ENCODE peak calls at places on chromosomes 6 and 20, in nine cellular contexts. One of them, this sample, is unnamed.
A peak's percentile ranks its signal among the peaks of the same experiment; 100 is the strongest.

GRCh38 chr6:3713266-3713665 is 38.2 kb downstream of the PXDC1 start:
- DNase-seq in K562: no peak
- DNase-seq in cardiac muscle cell: no peak
- DNase-seq in adrenal gland: no peak
- DNase-seq in IMR-90: no peak
- DNase-seq in tibial nerve: no peak
- DNase-seq in body of pancreas: no peak
- DNase-seq in fibroblast of lung: no peak
- DNase-seq in H9: no peak
- DNase-seq in this sample: no peak

GRCh38 chr20:5065489-5066383 is 54.0 kb downstream of the PCNA start:
- DNase-seq in K562: no peak
- DNase-seq in cardiac muscle cell: peak; percentile 90
- DNase-seq in adrenal gland: peak; percentile 94
- DNase-seq in IMR-90: peak; percentile 97
- DNase-seq in tibial nerve: no peak
- DNase-seq in body of pancreas: peak; percentile 74
- DNase-seq in fibroblast of lung: peak; percentile 96
- DNase-seq in H9: no peak
- DNase-seq in this sample: no peak

GRCh38 chr6:44064089-44064947 is 62.9 kb downstream of the MRPL14 start:
- DNase-seq in K562: peak; percentile 61
- DNase-seq in cardiac muscle cell: peak; percentile 97
- DNase-seq in adrenal gland: peak; percentile 79
- DNase-seq in IMR-90: peak; percentile 100
- DNase-seq in tibial nerve: no peak
- DNase-seq in body of pancreas: peak; percentile 33
- DNase-seq in fibroblast of lung: peak; percentile 91
- DNase-seq in H9: no peak
- DNase-seq in this sample: no peak

GRCh38 chr20:49505518-49505917 is 23.1 kb upstream of the KCNB1 start:
- DNase-seq in K562: no peak
- DNase-seq in cardiac muscle cell: peak; percentile 74
- DNase-seq in adrenal gland: peak; percentile 35
- DNase-seq in IMR-90: peak; percentile 50
- DNase-seq in tibial nerve: no peak
- DNase-seq in body of pancreas: peak; percentile 31
- DNase-seq in fibroblast of lung: peak; percentile 11
- DNase-seq in H9: peak; percentile 61
- DNase-seq in this sample: no peak

GRCh38 chr20:2330090-2330695 is 34.4 kb downstream of the TGM3 start:
- DNase-seq in K562: no peak
- DNase-seq in cardiac muscle cell: no peak
- DNase-seq in adrenal gland: no peak
- DNase-seq in IMR-90: no peak
- DNase-seq in tibial nerve: no peak
- DNase-seq in body of pancreas: no peak
- DNase-seq in fibroblast of lung: no peak
- DNase-seq in H9: no peak
- DNase-seq in this sample: no peak

GRCh38 chr6:124490123-124490522 is 472.1 kb upstream of the RNF217 start:
- DNase-seq in K562: no peak
- DNase-seq in cardiac muscle cell: no peak
- DNase-seq in adrenal gland: no peak
- DNase-seq in IMR-90: no peak
- DNase-seq in tibial nerve: no peak
- DNase-seq in body of pancreas: no peak
- DNase-seq in fibroblast of lung: no peak
- DNase-seq in H9: no peak
- DNase-seq in this sample: no peak

GRCh38 chr20:22546344-22546743 is 38.0 kb downstream of the FOXA2 start:
- DNase-seq in K562: no peak
- DNase-seq in cardiac muscle cell: no peak
- DNase-seq in adrenal gland: no peak
- DNase-seq in IMR-90: no peak
- DNase-seq in tibial nerve: no peak
- DNase-seq in body of pancreas: no peak
- DNase-seq in fibroblast of lung: no peak
- DNase-seq in H9: no peak
- DNase-seq in this sample: no peak

GRCh38 chr6:161417712-161418457 is 144.0 kb upstream of the AGPAT4 start:
- DNase-seq in K562: no peak
- DNase-seq in cardiac muscle cell: peak; percentile 97
- DNase-seq in adrenal gland: no peak
- DNase-seq in IMR-90: peak; percentile 85
- DNase-seq in tibial nerve: peak; percentile 16
- DNase-seq in body of pancreas: peak; percentile 88
- DNase-seq in fibroblast of lung: peak; percentile 86
- DNase-seq in H9: no peak
- DNase-seq in this sample: no peak

GRCh38 chr6:130625825-130626500 is 201.2 kb upstream of the SMLR1 start:
- DNase-seq in K562: no peak
- DNase-seq in cardiac muscle cell: peak; percentile 17
- DNase-seq in adrenal gland: no peak
- DNase-seq in IMR-90: peak; percentile 44
- DNase-seq in tibial nerve: no peak
- DNase-seq in body of pancreas: no peak
- DNase-seq in fibroblast of lung: peak; percentile 44
- DNase-seq in H9: no peak
- DNase-seq in this sample: no peak

GRCh38 chr6:114559419-114559818 is 216.6 kb upstream of the HS3ST5 start:
- DNase-seq in K562: no peak
- DNase-seq in cardiac muscle cell: no peak
- DNase-seq in adrenal gland: no peak
- DNase-seq in IMR-90: no peak
- DNase-seq in tibial nerve: no peak
- DNase-seq in body of pancreas: no peak
- DNase-seq in fibroblast of lung: no peak
- DNase-seq in H9: no peak
- DNase-seq in this sample: no peak

GRCh38 chr6:169997187-169997929 is 245.9 kb downstream of the ERMARD start:
- DNase-seq in K562: no peak
- DNase-seq in cardiac muscle cell: no peak
- DNase-seq in adrenal gland: peak; percentile 4
- DNase-seq in IMR-90: no peak
- DNase-seq in tibial nerve: no peak
- DNase-seq in body of pancreas: no peak
- DNase-seq in fibroblast of lung: no peak
- DNase-seq in H9: peak; percentile 10
- DNase-seq in this sample: no peak

GRCh38 chr6:20404641-20405032 is 3.0 kb downstream of the E2F3 start:
- DNase-seq in K562: peak; percentile 45
- DNase-seq in cardiac muscle cell: peak; percentile 77
- DNase-seq in adrenal gland: peak; percentile 31
- DNase-seq in IMR-90: peak; percentile 81
- DNase-seq in tibial nerve: no peak
- DNase-seq in body of pancreas: peak; percentile 49
- DNase-seq in fibroblast of lung: peak; percentile 74
- DNase-seq in H9: peak; percentile 63
- DNase-seq in this sample: peak; percentile 62

GRCh38 chr6:42970859-42971612 is 7.9 kb downstream of the PEX6 start:
- DNase-seq in K562: peak; percentile 81
- DNase-seq in cardiac muscle cell: no peak
- DNase-seq in adrenal gland: no peak
- DNase-seq in IMR-90: peak; percentile 34
- DNase-seq in tibial nerve: no peak
- DNase-seq in body of pancreas: no peak
- DNase-seq in fibroblast of lung: no peak
- DNase-seq in H9: no peak
- DNase-seq in this sample: no peak

GRCh38 chr6:139173172-139173571 is 38.3 kb downstream of the HECA start:
- DNase-seq in K562: no peak
- DNase-seq in cardiac muscle cell: no peak
- DNase-seq in adrenal gland: no peak
- DNase-seq in IMR-90: peak; percentile 5
- DNase-seq in tibial nerve: no peak
- DNase-seq in body of pancreas: no peak
- DNase-seq in fibroblast of lung: no peak
- DNase-seq in H9: no peak
- DNase-seq in this sample: no peak

GRCh38 chr6:112214749-112215269 is 39.6 kb downstream of the LAMA4 start:
- DNase-seq in K562: no peak
- DNase-seq in cardiac muscle cell: peak; percentile 51
- DNase-seq in adrenal gland: no peak
- DNase-seq in IMR-90: peak; percentile 3
- DNase-seq in tibial nerve: no peak
- DNase-seq in body of pancreas: no peak
- DNase-seq in fibroblast of lung: no peak
- DNase-seq in H9: no peak
- DNase-seq in this sample: no peak

GRCh38 chr6:26240157-26240980 is 124.6 kb upstream of the BTN3A2 start:
- DNase-seq in K562: no peak
- DNase-seq in cardiac muscle cell: peak; percentile 98
- DNase-seq in adrenal gland: peak; percentile 62
- DNase-seq in IMR-90: peak; percentile 93
- DNase-seq in tibial nerve: no peak
- DNase-seq in body of pancreas: no peak
- DNase-seq in fibroblast of lung: peak; percentile 98
- DNase-seq in H9: peak; percentile 63
- DNase-seq in this sample: peak; percentile 53

GRCh38 chr6:37489697-37490336 is 9.9 kb downstream of the CCDC167 start:
- DNase-seq in K562: peak; percentile 51
- DNase-seq in cardiac muscle cell: no peak
- DNase-seq in adrenal gland: no peak
- DNase-seq in IMR-90: no peak
- DNase-seq in tibial nerve: no peak
- DNase-seq in body of pancreas: peak; percentile 39
- DNase-seq in fibroblast of lung: peak; percentile 10
- DNase-seq in H9: peak; percentile 31
- DNase-seq in this sample: no peak

GRCh38 chr20:49484180-49485140 is 2.0 kb upstream of the KCNB1 start:
- DNase-seq in K562: peak; percentile 70
- DNase-seq in cardiac muscle cell: peak; percentile 86
- DNase-seq in adrenal gland: peak; percentile 73
- DNase-seq in IMR-90: peak; percentile 61
- DNase-seq in tibial nerve: peak; percentile 72
- DNase-seq in body of pancreas: peak; percentile 86
- DNase-seq in fibroblast of lung: peak; percentile 59
- DNase-seq in H9: peak; percentile 87
- DNase-seq in this sample: peak; percentile 33

GRCh38 chr6:12102350-12102749 is 90.2 kb downstream of the HIVEP1 start:
- DNase-seq in K562: no peak
- DNase-seq in cardiac muscle cell: no peak
- DNase-seq in adrenal gland: no peak
- DNase-seq in IMR-90: no peak
- DNase-seq in tibial nerve: no peak
- DNase-seq in body of pancreas: no peak
- DNase-seq in fibroblast of lung: no peak
- DNase-seq in H9: no peak
- DNase-seq in this sample: no peak

GRCh38 chr20:59094576-59094975 is 52.0 kb upstream of the PRELID3B start:
- DNase-seq in K562: no peak
- DNase-seq in cardiac muscle cell: no peak
- DNase-seq in adrenal gland: no peak
- DNase-seq in IMR-90: no peak
- DNase-seq in tibial nerve: no peak
- DNase-seq in body of pancreas: no peak
- DNase-seq in fibroblast of lung: no peak
- DNase-seq in H9: peak; percentile 63
- DNase-seq in this sample: no peak

DNA sequence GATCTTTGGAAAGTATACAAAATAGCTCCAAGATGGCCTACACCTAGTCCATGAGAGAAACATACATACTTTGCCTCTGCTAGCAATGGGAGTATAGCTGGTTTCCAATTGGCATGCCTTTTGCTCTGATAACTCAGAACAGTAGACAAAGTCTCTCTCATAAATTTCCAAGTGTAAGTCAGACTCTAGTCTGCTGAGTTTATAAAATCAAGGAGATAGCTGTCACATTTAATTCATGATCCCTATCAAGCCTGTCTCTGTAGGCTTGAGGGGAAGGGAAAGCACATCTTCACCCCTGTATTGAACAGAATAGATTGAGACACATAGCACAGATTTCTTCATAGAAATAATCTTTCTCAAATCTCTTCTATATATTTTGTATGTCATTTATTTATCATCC is 87.8 kb upstream of the HTR1B start:
- DNase-seq in K562: no peak
- DNase-seq in cardiac muscle cell: no peak
- DNase-seq in adrenal gland: no peak
- DNase-seq in IMR-90: no peak
- DNase-seq in tibial nerve: no peak
- DNase-seq in body of pancreas: no peak
- DNase-seq in fibroblast of lung: no peak
- DNase-seq in H9: no peak
- DNase-seq in this sample: no peak
- TF ChIP-seq CTCF in K562: no peak
- TF ChIP-seq CTCF in cardiac muscle cell: no peak
- TF ChIP-seq CTCF in adrenal gland: no peak
- TF ChIP-seq CTCF in IMR-90: no peak
- TF ChIP-seq CTCF in tibial nerve: no peak
- TF ChIP-seq CTCF in body of pancreas: no peak
- TF ChIP-seq CTCF in fibroblast of lung: no peak
- TF ChIP-seq CTCF in H9: no peak
- TF ChIP-seq CTCF in this sample: no peak

DNA sequence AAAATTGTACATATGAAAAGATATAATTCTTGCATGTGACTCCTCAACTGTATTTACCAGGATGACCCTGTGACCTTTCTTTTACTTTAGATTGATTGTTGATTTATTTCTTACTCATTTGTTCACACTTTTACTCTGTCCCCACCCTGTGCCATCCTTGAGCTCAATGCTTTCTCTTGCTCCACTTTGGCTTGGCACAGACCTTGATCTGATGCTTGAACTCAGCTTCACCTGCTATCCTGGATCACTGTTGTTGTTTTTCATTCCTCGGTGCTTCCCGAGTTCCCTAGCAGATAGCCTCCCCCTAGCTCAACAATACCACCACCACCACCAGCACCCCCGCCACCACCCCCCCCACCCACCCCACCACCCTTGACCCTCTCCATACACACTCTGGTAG is 102.1 kb downstream of the EYA4 start:
- DNase-seq in K562: no peak
- DNase-seq in cardiac muscle cell: no peak
- DNase-seq in adrenal gland: no peak
- DNase-seq in IMR-90: no peak
- DNase-seq in tibial nerve: no peak
- DNase-seq in body of pancreas: no peak
- DNase-seq in fibroblast of lung: no peak
- DNase-seq in H9: no peak
- DNase-seq in this sample: no peak
- H3K27ac ChIP-seq in K562: no peak overlapping the region
- H3K27ac ChIP-seq in cardiac muscle cell: no peak overlapping the region
- H3K27ac ChIP-seq in adrenal gland: no peak overlapping the region
- H3K27ac ChIP-seq in IMR-90: no peak overlapping the region
- H3K27ac ChIP-seq in tibial nerve: no peak overlapping the region
- H3K27ac ChIP-seq in body of pancreas: no peak overlapping the region
- H3K27ac ChIP-seq in fibroblast of lung: no peak overlapping the region
- H3K27ac ChIP-seq in H9: no peak overlapping the region
- H3K27ac ChIP-seq in this sample: no peak overlapping the region

GRCh38 chr6:28776269-28777146 is 147.3 kb downstream of the TRIM27 start:
- DNase-seq in K562: peak; percentile 30
- DNase-seq in cardiac muscle cell: no peak
- DNase-seq in adrenal gland: no peak
- DNase-seq in IMR-90: no peak
- DNase-seq in tibial nerve: no peak
- DNase-seq in body of pancreas: no peak
- DNase-seq in fibroblast of lung: no peak
- DNase-seq in H9: peak; percentile 79
- DNase-seq in this sample: no peak
- H3K9me3 ChIP-seq in K562: no peaks in the 10 kb centered on the region
- H3K9me3 ChIP-seq in cardiac muscle cell: no peaks in the 10 kb centered on the region
- H3K9me3 ChIP-seq in adrenal gland: no peaks in the 10 kb centered on the region
- H3K9me3 ChIP-seq in IMR-90: no peaks in the 10 kb centered on the region
- H3K9me3 ChIP-seq in tibial nerve: peaks cover 5% of the 10 kb centered on the region
- H3K9me3 ChIP-seq in body of pancreas: no peaks in the 10 kb centered on the region
- H3K9me3 ChIP-seq in fibroblast of lung: no peaks in the 10 kb centered on the region
- H3K9me3 ChIP-seq in H9: no peaks in the 10 kb centered on the region
- H3K9me3 ChIP-seq in this sample: peaks cover 33% of the 10 kb centered on the region

GRCh38 chr6:82204010-82204409 is 43.5 kb downstream of the IBTK start:
- DNase-seq in K562: no peak
- DNase-seq in cardiac muscle cell: no peak
- DNase-seq in adrenal gland: no peak
- DNase-seq in IMR-90: no peak
- DNase-seq in tibial nerve: no peak
- DNase-seq in body of pancreas: no peak
- DNase-seq in fibroblast of lung: no peak
- DNase-seq in H9: no peak
- DNase-seq in this sample: no peak
- TF ChIP-seq CTCF in K562: no peak
- TF ChIP-seq CTCF in cardiac muscle cell: no peak
- TF ChIP-seq CTCF in adrenal gland: no peak
- TF ChIP-seq CTCF in IMR-90: no peak
- TF ChIP-seq CTCF in tibial nerve: no peak
- TF ChIP-seq CTCF in body of pancreas: no peak
- TF ChIP-seq CTCF in fibroblast of lung: no peak
- TF ChIP-seq CTCF in H9: no peak
- TF ChIP-seq CTCF in this sample: no peak

This sample was measured in CD4-positive, alpha-beta T cell.